ENCODE peak calls at places on chromosome 11, in ten cellular contexts. C is HFFc6; L is heart right ventricle; P is NCI-H1105 treated with DMSO at 0.1 percent for 48 hours; S is GM10248; G is NCI-H1092; Y is lower leg skin; J is iPS-NIHi11; R is iris pigment epithelial cell; D is stimulated activated CD4-positive, alpha-beta T cell treated with anti-CD3 and anti-CD28 coated beads, Interleukin-1b, Interleukin-23, amount 100 ng/mL, for 24 hours. F is an unnamed sample.

GRCh38 chr11:80593981-80594380 is 1153.2 kb upstream of the TENM4 start:
- DNase-seq in C (no peak), L (no peak), P (peak; percentile 25), S (no peak), G (no peak), Y (no peak), J (no peak), R (peak; percentile 47), D (no peak), F (no peak)

GRCh38 chr11:20342347-20343279 is 20.9 kb upstream of the HTATIP2 start:
- DNase-seq in C (no peak), L (no peak), P (no peak), S (no peak), G (no peak), Y (no peak), J (no peak), R (no peak), D (no peak), F (no peak)

GRCh38 chr11:65576867-65577755 is 1.3 kb downstream of the EHBP1L1 start:
- DNase-seq in C (peak; percentile 69), L (peak; percentile 79), P (no peak), S (no peak), G (no peak), Y (no peak), J (no peak), R (peak; percentile 47), D (no peak), F (no peak)

GRCh38 chr11:11620251-11620965 is 1.4 kb downstream of the GALNT18 start:
- DNase-seq in C (no peak), L (peak; percentile 43), P (peak; percentile 42), S (peak; percentile 37), G (peak; percentile 18), Y (no peak), J (peak; percentile 50), R (no peak), D (no peak), F (peak; percentile 48)

GRCh38 chr11:90646706-90647105 is 423.9 kb upstream of the CHORDC1 start:
- DNase-seq in C (no peak), L (no peak), P (no peak), S (no peak), G (no peak), Y (no peak), J (no peak), R (no peak), D (no peak), F (no peak)

GRCh38 chr11:69274531-69275016 is 19.4 kb upstream of the MYEOV start:
- DNase-seq in C (no peak), L (no peak), P (peak; percentile 3), S (no peak), G (no peak), Y (peak; percentile 73), J (peak; percentile 57), R (no peak), D (no peak), F (no peak)

GRCh38 chr11:66720223-66720898 is 8.7 kb downstream of the SPTBN2 start:
- DNase-seq in C (peak; percentile 46), L (no peak), P (peak; percentile 95), S (no peak), G (peak; percentile 66), Y (no peak), J (peak; percentile 95), R (peak; percentile 75), D (peak; percentile 16), F (no peak)

GRCh38 chr11:64711944-64712306 is 11.1 kb downstream of the NRXN2 start:
- DNase-seq in C (no peak), L (no peak), P (no peak), S (no peak), G (no peak), Y (no peak), J (no peak), R (no peak), D (no peak), F (no peak)

GRCh38 chr11:112656772-112657428 is 304.3 kb upstream of the NCAM1 start:
- DNase-seq in C (peak; percentile 67), L (no peak), P (no peak), S (no peak), G (no peak), Y (peak; percentile 26), J (no peak), R (peak; percentile 86), D (no peak), F (no peak)

GRCh38 chr11:111623527-111624030 is 21.3 kb downstream of the SIK2 start:
- DNase-seq in C (no peak), L (no peak), P (no peak), S (peak; percentile 14), G (no peak), Y (no peak), J (peak; percentile 21), R (no peak), D (no peak), F (no peak)

GRCh38 chr11:116312560-116313340 is 460.0 kb downstream of the BUD13 start:
- DNase-seq in C (no peak), L (peak; percentile 85), P (peak; percentile 98), S (no peak), G (peak; percentile 97), Y (peak; percentile 54), J (no peak), R (peak; percentile 0), D (no peak), F (no peak)

GRCh38 chr11:111761056-111761455 is 5.1 kb downstream of the PPP2R1B start:
- DNase-seq in C (no peak), L (no peak), P (no peak), S (no peak), G (no peak), Y (no peak), J (no peak), R (no peak), D (no peak), F (no peak)

GRCh38 chr11:125807909-125808308 is 20.0 kb downstream of the PATE3 start:
- DNase-seq in C (no peak), L (no peak), P (no peak), S (no peak), G (no peak), Y (no peak), J (no peak), R (peak; percentile 19), D (no peak), F (no peak)

GRCh38 chr11:15819679-15820286 is 536.6 kb downstream of the SOX6 start:
- DNase-seq in C (peak; percentile 25), L (peak; percentile 79), P (no peak), S (peak; percentile 54), G (no peak), Y (peak; percentile 44), J (peak; percentile 72), R (peak; percentile 41), D (peak; percentile 4), F (peak; percentile 77)

GRCh38 chr11:107102692-107103463 is 84.6 kb upstream of the GUCY1A2 start:
- DNase-seq in C (no peak), L (no peak), P (peak; percentile 29), S (no peak), G (no peak), Y (no peak), J (no peak), R (no peak), D (no peak), F (no peak)

GRCh38 chr11:22433517-22433916 is 95.3 kb downstream of the SLC17A6 start:
- DNase-seq in C (no peak), L (no peak), P (no peak), S (no peak), G (no peak), Y (no peak), J (no peak), R (no peak), D (no peak), F (no peak)

GRCh38 chr11:47254381-47254780 is 3.4 kb upstream of the NR1H3 start:
- DNase-seq in C (no peak), L (no peak), P (no peak), S (no peak), G (no peak), Y (peak; percentile 58), J (no peak), R (no peak), D (no peak), F (no peak)

GRCh38 chr11:86669424-86669823 is 3.0 kb downstream of the ME3 start:
- DNase-seq in C (no peak), L (no peak), P (no peak), S (no peak), G (no peak), Y (no peak), J (no peak), R (no peak), D (no peak), F (no peak)

GRCh38 chr11:16280256-16280682 is 76.1 kb downstream of the SOX6 start:
- DNase-seq in C (no peak), L (peak; percentile 44), P (peak; percentile 99), S (no peak), G (peak; percentile 31), Y (peak; percentile 63), J (no peak), R (no peak), D (no peak), F (no peak)

GRCh38 chr11:120337896-120338840 is 2.0 kb downstream of the ARHGEF12 start:
- DNase-seq in C (peak; percentile 23), L (no peak), P (peak; percentile 48), S (no peak), G (no peak), Y (no peak), J (no peak), R (peak; percentile 62), D (no peak), F (no peak)

GRCh38 chr11:7688238-7688826 is 15.0 kb upstream of the CYB5R2 start:
- DNase-seq in C (peak; percentile 26), L (no peak), P (peak; percentile 56), S (peak; percentile 39), G (no peak), Y (no peak), J (peak; percentile 44), R (peak; percentile 39), D (no peak), F (peak; percentile 42)

GRCh38 chr11:22304337-22304961 is 33.7 kb upstream of the SLC17A6 start:
- DNase-seq in C (peak; percentile 4), L (no peak), P (peak; percentile 69), S (peak; percentile 20), G (peak; percentile 12), Y (no peak), J (peak; percentile 7), R (peak; percentile 42), D (no peak), F (peak; percentile 9)

F was measured in HEK293T.